ENCODE peak calls at places on chromosomes 1 and 21, in six cellular contexts. K is GM12892, S is germinal center, I is tibial artery, W is AG08396, Q is right cardiac atrium. X is an unnamed sample.

GRCh38 chr1:181100015-181100905 is 11.8 kb downstream of the IER5 start:
- DNase-seq in K (no peak), S (no peak), I (no peak), W (no peak), Q (no peak), X (no peak)

GRCh38 chr1:33302325-33302724 is 18.6 kb downstream of the A3GALT2 start:
- DNase-seq in K (no peak), S (no peak), I (no peak), W (no peak), Q (no peak), X (no peak)

GRCh38 chr1:6591222-6591621 is 11.4 kb downstream of the ZBTB48 start:
- DNase-seq in K (no peak), S (no peak), I (peak), W (no peak), Q (no peak), X (no peak)

GRCh38 chr1:34694383-34694782 is 60.5 kb upstream of the GJB5 start:
- DNase-seq in K (no peak), S (no peak), I (no peak), W (no peak), Q (no peak), X (no peak)

GRCh38 chr1:214500349-214501055 is 50.9 kb downstream of the PTPN14 start:
- DNase-seq in K (no peak), S (no peak), I (no peak), W (no peak), Q (no peak), X (no peak)

GRCh38 chr1:7795406-7795805 is 11.3 kb downstream of the PER3 start:
- DNase-seq in K (no peak), S (no peak), I (no peak), W (no peak), Q (no peak), X (no peak)

GRCh38 chr21:25501448-25501847 is 105.8 kb downstream of the MRPL39 start:
- DNase-seq in K (no peak), S (no peak), I (no peak), W (no peak), Q (no peak), X (no peak)

GRCh38 chr1:59480188-59480888 is 183.4 kb downstream of the FGGY start:
- DNase-seq in K (no peak), S (no peak), I (no peak), W (no peak), Q (no peak), X (no peak)

GRCh38 chr21:43736224-43736883 is 17.4 kb downstream of the PDXK start:
- DNase-seq in K (no peak), S (no peak), I (no peak), W (no peak), Q (no peak), X (no peak)

GRCh38 chr1:66367369-66367768 is 166.6 kb upstream of the SGIP1 start:
- DNase-seq in K (no peak), S (no peak), I (no peak), W (no peak), Q (no peak), X (no peak)

GRCh38 chr1:246607466-246607865 is 41.2 kb downstream of the CNST start:
- DNase-seq in K (no peak), S (no peak), I (no peak), W (no peak), Q (no peak), X (no peak)

GRCh38 chr1:74237787-74238186 is 2.6 kb downstream of the TNNI3K start:
- DNase-seq in K (no peak), S (no peak), I (no peak), W (no peak), Q (no peak), X (no peak)

GRCh38 chr1:92695104-92695503 is 89.8 kb downstream of the EVI5 start:
- DNase-seq in K (no peak), S (no peak), I (no peak), W (no peak), Q (no peak), X (no peak)

GRCh38 chr21:18832081-18832670 is 428.6 kb upstream of the TMPRSS15 start:
- DNase-seq in K (no peak), S (no peak), I (no peak), W (no peak), Q (no peak), X (no peak)

GRCh38 chr21:44927587-44928461 is 7.1 kb upstream of the ITGB2 start:
- DNase-seq in K (no peak), S (peak), I (no peak), W (peak), Q (peak), X (peak)